ENCODE peak calls at places on chromosome 11, in four cellular contexts. J, L, Q and R are unnamed samples.

GRCh38 chr11:128171496-128171895 is 415.9 kb downstream of the ETS1 start:
- DNase-seq in J (no peak), L (peak), Q (no peak), R (peak)

GRCh38 chr11:120873966-120874365 is 149.9 kb upstream of the TBCEL start:
- DNase-seq in J (no peak), L (no peak), Q (no peak), R (no peak)

GRCh38 chr11:45615182-45615792 is 50.1 kb downstream of the CHST1 start:
- DNase-seq in J (no peak), L (no peak), Q (no peak), R (no peak)

GRCh38 chr11:11349051-11349450 is 4.0 kb downstream of the CSNK2A3 start:
- DNase-seq in J (no peak), L (no peak), Q (no peak), R (peak)

GRCh38 chr11:14529933-14530332 is 9.7 kb upstream of the PSMA1 start:
- DNase-seq in J (no peak), L (peak), Q (peak), R (no peak)

GRCh38 chr11:122816701-122817100 is 21.6 kb upstream of the CRTAM start:
- DNase-seq in J (no peak), L (no peak), Q (peak), R (no peak)

GRCh38 chr11:90874281-90874680 is 651.4 kb upstream of the CHORDC1 start:
- DNase-seq in J (no peak), L (peak), Q (no peak), R (no peak)

GRCh38 chr11:2653930-2654739 is 45.7 kb downstream of the KCNQ1OT1 start:
- DNase-seq in J (no peak), L (no peak), Q (no peak), R (no peak)

GRCh38 chr11:14967581-14968214 is 4.5 kb downstream of the CALCA start:
- DNase-seq in J (no peak), L (no peak), Q (no peak), R (no peak)

GRCh38 chr11:122703541-122704272 is 48.2 kb downstream of the UBASH3B start:
- DNase-seq in J (no peak), L (peak), Q (peak), R (peak)

GRCh38 chr11:16001899-16002426 is 354.4 kb downstream of the SOX6 start:
- DNase-seq in J (peak), L (peak), Q (peak), R (peak)

GRCh38 chr11:84524422-84525051 is 1102.6 kb downstream of the DLG2 start:
- DNase-seq in J (no peak), L (peak), Q (no peak), R (peak)

GRCh38 chr11:127683321-127683720 is 682.8 kb upstream of the KIRREL3 start:
- DNase-seq in J (no peak), L (no peak), Q (no peak), R (no peak)

GRCh38 chr11:102142333-102142732 is 32.1 kb downstream of the YAP1 start:
- DNase-seq in J (no peak), L (no peak), Q (no peak), R (peak)

GRCh38 chr11:31254411-31254810 is 115.1 kb downstream of the DCDC1 start:
- DNase-seq in J (no peak), L (no peak), Q (no peak), R (peak)

GRCh38 chr11:76670475-76671235 is at the start of gene LRRC32:
- DNase-seq in J (no peak), L (no peak), Q (no peak), R (no peak)

GRCh38 chr11:32088117-32088941 is 2.5 kb upstream of the RCN1 start:
- DNase-seq in J (no peak), L (peak), Q (peak), R (peak)

DNA sequence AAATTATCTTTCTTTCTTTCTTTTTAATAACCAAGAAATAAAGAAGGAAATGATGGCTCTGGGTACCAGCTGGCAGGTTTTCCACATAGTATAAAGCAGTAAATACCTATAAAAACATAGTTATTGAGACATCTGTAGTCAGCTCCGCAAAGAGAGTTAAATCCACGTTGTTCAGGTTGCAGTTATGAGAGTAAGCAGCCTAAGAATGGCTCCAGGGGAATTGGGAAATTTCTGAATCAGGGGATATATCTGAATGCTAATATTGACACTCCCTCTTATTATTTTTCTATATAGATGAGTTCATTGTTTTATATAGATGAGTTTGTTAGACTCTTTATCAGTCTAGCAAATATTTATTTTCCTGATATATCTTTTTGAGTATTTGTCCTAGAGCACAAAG is 322.0 kb upstream of the LRRC4C start:
- DNase-seq in J (no peak), L (peak), Q (no peak), R (no peak)
- TF ChIP-seq EZH2 in J (no peak), L (no peak), Q (no peak), R (no peak)

GRCh38 chr11:78451371-78452150 is 33.9 kb upstream of the GAB2 start:
- DNase-seq in J (no peak), L (no peak), Q (no peak), R (no peak)
- H3K4me2 ChIP-seq in J (no peak), L (no peak), Q (no peak), R (no peak)

GRCh38 chr11:69775163-69775755 is at the start of gene FGF4:
- DNase-seq in J (no peak), L (no peak), Q (no peak), R (no peak)
- TF ChIP-seq EZH2 in J (no peak), L (no peak), Q (no peak), R (no peak)

GRCh38 chr11:8283510-8284272 is 20.0 kb upstream of the LMO1 start:
- DNase-seq in J (no peak), L (no peak), Q (no peak), R (peak)

GRCh38 chr11:8285228-8285627 is 21.6 kb upstream of the LMO1 start:
- DNase-seq in J (no peak), L (no peak), Q (no peak), R (no peak)

GRCh38 chr11:8285796-8286195 is 22.1 kb upstream of the LMO1 start:
- DNase-seq in J (no peak), L (no peak), Q (no peak), R (no peak)

GRCh38 chr11:8281266-8281665 is 17.6 kb upstream of the LMO1 start:
- DNase-seq in J (no peak), L (no peak), Q (no peak), R (no peak)

GRCh38 chr11:8282621-8283509 is 19.2 kb upstream of the LMO1 start:
- DNase-seq in J (no peak), L (no peak), Q (no peak), R (no peak)
- H3K4me2 ChIP-seq in J (no peak), L (no peak), Q (no peak), R (no peak)

GRCh38 chr11:17720796-17721171 is 1.4 kb downstream of the MYOD1 start:
- DNase-seq in J (no peak), L (no peak), Q (no peak), R (no peak)
- TF ChIP-seq EZH2 in J (no peak), L (no peak), Q (no peak), R (peak)

GRCh38 chr11:119617343-119617713 is 111.7 kb downstream of the NECTIN1 start:
- DNase-seq in J (no peak), L (no peak), Q (no peak), R (no peak)
- H3K4me2 ChIP-seq in J (no peak), L (no peak), Q (no peak), R (no peak)

DNA sequence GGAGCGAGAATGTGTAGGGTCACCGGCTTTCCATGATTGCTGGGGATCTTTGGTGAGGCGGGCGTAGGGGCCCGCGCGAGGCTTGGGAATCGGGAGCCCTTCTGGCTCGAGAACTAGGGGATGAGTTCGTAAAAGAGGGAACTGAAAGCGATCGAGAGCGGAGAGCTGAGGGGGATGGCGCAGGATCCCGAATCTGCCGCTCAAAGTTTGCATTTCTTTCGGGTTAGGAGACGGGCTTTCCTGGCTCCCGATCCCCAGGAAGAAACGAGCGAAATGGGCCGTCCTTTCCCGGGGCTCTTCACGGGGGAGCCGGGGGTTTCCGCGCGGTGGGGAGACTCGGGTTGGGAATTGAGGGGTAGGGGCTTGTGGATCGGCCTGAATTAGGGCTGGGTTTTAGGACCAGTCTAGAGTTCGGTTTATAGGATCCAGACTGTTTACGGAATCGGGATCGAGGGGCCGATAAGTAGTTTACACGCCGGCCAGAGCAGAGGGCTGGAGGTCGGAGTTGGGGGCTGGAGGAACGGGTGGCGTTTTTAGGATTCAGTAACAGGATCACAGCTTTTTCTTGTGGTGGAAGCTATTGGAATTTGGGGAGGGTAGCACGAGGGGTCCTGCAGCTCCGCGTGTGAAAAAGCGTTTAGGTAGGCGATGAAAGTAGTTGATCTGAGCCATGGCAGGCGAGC is 1.3 kb downstream of the PKNOX2 start:
- DNase-seq in J (no peak), L (no peak), Q (no peak), R (peak)
- TF ChIP-seq EZH2 in J (no peak), L (peak), Q (no peak), R (peak)

DNA sequence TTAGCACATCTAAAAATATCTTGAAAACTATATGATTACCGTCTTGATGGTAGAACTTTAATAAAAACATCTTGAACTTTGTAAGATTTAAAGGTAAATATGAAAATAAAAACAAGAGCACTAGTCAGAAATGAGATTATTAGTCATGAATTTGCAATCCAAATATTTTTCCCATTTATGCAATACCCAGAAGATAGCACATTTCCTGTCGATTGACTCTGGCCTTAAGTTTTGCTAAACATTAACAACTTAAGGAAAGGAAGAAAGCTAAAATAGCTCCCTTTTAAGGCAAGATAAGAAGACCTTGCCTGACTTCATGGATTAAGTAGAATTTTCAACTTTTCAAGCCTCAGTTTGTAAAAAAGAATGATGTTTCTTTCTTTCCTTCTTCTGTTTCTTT is 1374.7 kb upstream of the RAG2 start:
- DNase-seq in J (no peak), L (peak), Q (no peak), R (peak)
- H3K4me2 ChIP-seq in J (no peak), L (no peak), Q (no peak), R (no peak)